ENCODE peak calls at places on chromosome 11, in seven cellular contexts. One of them, this sample, is unnamed.

GRCh38 chr11:103946793-103947565 is 89.5 kb upstream of the DDI1 start:
- DNase-seq in bronchial epithelial cell: no peak
- DNase-seq in HS-27A: no peak
- DNase-seq in astrocyte of the cerebellum: no peak
- DNase-seq in Calu3: no peak
- DNase-seq in cardiac muscle cell: peak; percentile 69
- DNase-seq in GM20000: no peak
- DNase-seq in this sample: no peak

GRCh38 chr11:18012314-18012905 is 437 bp downstream of the SERGEF start:
- DNase-seq in HS-27A: no peak
- DNase-seq in GM20000: no peak
- DNase-seq in astrocyte of the cerebellum: no peak
- DNase-seq in bronchial epithelial cell: peak; percentile 20
- DNase-seq in Calu3: peak; percentile 19
- DNase-seq in cardiac muscle cell: peak; percentile 14
- DNase-seq in this sample: peak; percentile 13

GRCh38 chr11:34354782-34355181 is 3.0 kb downstream of the ABTB2 start:
- DNase-seq in cardiac muscle cell: no peak
- DNase-seq in bronchial epithelial cell: peak; percentile 54
- DNase-seq in HS-27A: no peak
- DNase-seq in Calu3: peak; percentile 32
- DNase-seq in astrocyte of the cerebellum: no peak
- DNase-seq in GM20000: no peak
- DNase-seq in this sample: no peak

GRCh38 chr11:47587733-47588326 is 1.4 kb downstream of the FAM180B start:
- DNase-seq in Calu3: no peak
- DNase-seq in astrocyte of the cerebellum: no peak
- DNase-seq in GM20000: peak; percentile 34
- DNase-seq in HS-27A: no peak
- DNase-seq in bronchial epithelial cell: no peak
- DNase-seq in cardiac muscle cell: no peak
- DNase-seq in this sample: no peak

GRCh38 chr11:126113515-126113957 is 50.9 kb upstream of the CDON start:
- DNase-seq in Calu3: peak; percentile 83
- DNase-seq in bronchial epithelial cell: peak; percentile 93
- DNase-seq in cardiac muscle cell: peak; percentile 98
- DNase-seq in astrocyte of the cerebellum: peak; percentile 70
- DNase-seq in GM20000: no peak
- DNase-seq in HS-27A: no peak
- DNase-seq in this sample: peak; percentile 37

GRCh38 chr11:73520358-73521061 is 77.4 kb downstream of the FAM168A start:
- DNase-seq in astrocyte of the cerebellum: peak; percentile 20
- DNase-seq in bronchial epithelial cell: no peak
- DNase-seq in GM20000: peak; percentile 37
- DNase-seq in HS-27A: no peak
- DNase-seq in Calu3: no peak
- DNase-seq in cardiac muscle cell: peak; percentile 28
- DNase-seq in this sample: no peak

GRCh38 chr11:69425444-69425843 is 56.0 kb upstream of the LINC01488 start:
- DNase-seq in bronchial epithelial cell: no peak
- DNase-seq in cardiac muscle cell: no peak
- DNase-seq in astrocyte of the cerebellum: no peak
- DNase-seq in HS-27A: no peak
- DNase-seq in Calu3: no peak
- DNase-seq in GM20000: no peak
- DNase-seq in this sample: no peak

GRCh38 chr11:108788565-108789199 is 123.8 kb downstream of the DDX10 start:
- DNase-seq in Calu3: peak; percentile 6
- DNase-seq in GM20000: peak; percentile 11
- DNase-seq in cardiac muscle cell: peak; percentile 65
- DNase-seq in bronchial epithelial cell: peak; percentile 40
- DNase-seq in HS-27A: no peak
- DNase-seq in astrocyte of the cerebellum: peak; percentile 19
- DNase-seq in this sample: no peak

GRCh38 chr11:123196060-123196714 is 1.1 kb upstream of the CLMP start:
- DNase-seq in Calu3: no peak
- DNase-seq in HS-27A: no peak
- DNase-seq in bronchial epithelial cell: no peak
- DNase-seq in GM20000: no peak
- DNase-seq in astrocyte of the cerebellum: no peak
- DNase-seq in cardiac muscle cell: no peak
- DNase-seq in this sample: no peak